ENCODE peak calls at places on chromosomes 6 and 20, in six cellular contexts. D is upper lobe of right lung; P is Peyer's patch; I is effector memory CD4-positive, alpha-beta T cell; B is uterus; Y is cardiac muscle cell. K is an unnamed sample. For H3K36me3, the result is how much of the 10 kb centered on the place peaks cover.

GRCh38 chr20:64035066-64035932 is 683 bp upstream of the C20orf204 start:
- DNase-seq in D (peak), P (no peak), I (no peak), B (no peak), Y (no peak), K (no peak)

GRCh38 chr6:6376845-6377244 is 56.4 kb upstream of the F13A1 start:
- DNase-seq in D (no peak), P (no peak), I (no peak), B (no peak), Y (no peak), K (no peak)

GRCh38 chr6:38239719-38240451 is 399.8 kb downstream of the BTBD9 start:
- DNase-seq in D (no peak), P (no peak), I (no peak), B (no peak), Y (no peak), K (no peak)

GRCh38 chr20:50877232-50877631 is 54.0 kb downstream of the ADNP start:
- DNase-seq in D (peak), P (no peak), I (no peak), B (no peak), Y (no peak), K (no peak)

GRCh38 chr6:7171119-7171518 is 63.4 kb downstream of the RREB1 start:
- DNase-seq in D (no peak), P (peak), I (no peak), B (no peak), Y (no peak), K (no peak)

GRCh38 chr20:36645353-36645752 is 643 bp downstream of the SLA2 start:
- DNase-seq in D (no peak), P (no peak), I (no peak), B (no peak), Y (no peak), K (no peak)

GRCh38 chr6:20038805-20039204 is 173.5 kb downstream of the MBOAT1 start:
- DNase-seq in D (no peak), P (no peak), I (no peak), B (no peak), Y (no peak), K (no peak)

GRCh38 chr6:53728570-53729194 is 63.1 kb upstream of the KLHL31 start:
- DNase-seq in D (no peak), P (no peak), I (peak), B (peak), Y (peak), K (peak)

GRCh38 chr20:3235661-3236324 is 3.2 kb downstream of the SLC4A11 start:
- DNase-seq in D (no peak), P (peak), I (no peak), B (no peak), Y (no peak), K (no peak)

GRCh38 chr6:21538186-21538798 is 55.3 kb upstream of the SOX4 start:
- DNase-seq in D (no peak), P (no peak), I (no peak), B (no peak), Y (peak), K (no peak)

GRCh38 chr6:151230277-151230577 is 9.5 kb upstream of the AKAP12 start:
- DNase-seq in D (no peak), P (no peak), I (no peak), B (no peak), Y (no peak), K (no peak)

GRCh38 chr6:169093121-169093723 is 160.4 kb downstream of the THBS2 start:
- DNase-seq in D (no peak), P (no peak), I (no peak), B (no peak), Y (no peak), K (no peak)

GRCh38 chr20:54345301-54345724 is 130.1 kb upstream of the DOK5 start:
- DNase-seq in D (no peak), P (no peak), I (no peak), B (no peak), Y (peak), K (no peak)

GRCh38 chr6:119112856-119113530 is 34.5 kb upstream of the FAM184A start:
- DNase-seq in D (no peak), P (no peak), I (no peak), B (no peak), Y (peak), K (no peak)

GRCh38 chr6:13924146-13924948 is 405 bp upstream of the RNF182 start:
- DNase-seq in D (peak), P (peak), I (peak), B (peak), Y (peak), K (peak)

GRCh38 chr6:26016326-26017275 is 54.0 kb downstream of the TRIM38 start:
- DNase-seq in D (no peak), P (no peak), I (no peak), B (peak), Y (peak), K (no peak)

GRCh38 chr20:47276856-47277541 is 79.5 kb downstream of the ZMYND8 start:
- DNase-seq in D (no peak), P (no peak), I (no peak), B (peak), Y (peak), K (no peak)

GRCh38 chr20:19940945-19941590 is 76.1 kb upstream of the NAA20 start:
- DNase-seq in D (no peak), P (no peak), I (no peak), B (no peak), Y (no peak), K (no peak)

GRCh38 chr20:14117768-14118167 is 122.5 kb downstream of the MACROD2 start:
- DNase-seq in D (no peak), P (no peak), I (no peak), B (no peak), Y (no peak), K (no peak)

GRCh38 chr6:49001856-49002255 is 461.2 kb downstream of the MMUT start:
- DNase-seq in D (no peak), P (no peak), I (no peak), B (no peak), Y (peak), K (no peak)

GRCh38 chr20:3559637-3560036 is 88.8 kb downstream of the ATRN start:
- DNase-seq in D (no peak), P (no peak), I (no peak), B (no peak), Y (no peak), K (no peak)

GRCh38 chr6:152071318-152071717 is 263.8 kb downstream of the ESR1 start:
- DNase-seq in D (no peak), P (no peak), I (no peak), B (no peak), Y (no peak), K (no peak)

GRCh38 chr20:7285918-7286556 is 518.6 kb downstream of the BMP2 start:
- DNase-seq in D (peak), P (peak), I (no peak), B (peak), Y (peak), K (no peak)

DNA sequence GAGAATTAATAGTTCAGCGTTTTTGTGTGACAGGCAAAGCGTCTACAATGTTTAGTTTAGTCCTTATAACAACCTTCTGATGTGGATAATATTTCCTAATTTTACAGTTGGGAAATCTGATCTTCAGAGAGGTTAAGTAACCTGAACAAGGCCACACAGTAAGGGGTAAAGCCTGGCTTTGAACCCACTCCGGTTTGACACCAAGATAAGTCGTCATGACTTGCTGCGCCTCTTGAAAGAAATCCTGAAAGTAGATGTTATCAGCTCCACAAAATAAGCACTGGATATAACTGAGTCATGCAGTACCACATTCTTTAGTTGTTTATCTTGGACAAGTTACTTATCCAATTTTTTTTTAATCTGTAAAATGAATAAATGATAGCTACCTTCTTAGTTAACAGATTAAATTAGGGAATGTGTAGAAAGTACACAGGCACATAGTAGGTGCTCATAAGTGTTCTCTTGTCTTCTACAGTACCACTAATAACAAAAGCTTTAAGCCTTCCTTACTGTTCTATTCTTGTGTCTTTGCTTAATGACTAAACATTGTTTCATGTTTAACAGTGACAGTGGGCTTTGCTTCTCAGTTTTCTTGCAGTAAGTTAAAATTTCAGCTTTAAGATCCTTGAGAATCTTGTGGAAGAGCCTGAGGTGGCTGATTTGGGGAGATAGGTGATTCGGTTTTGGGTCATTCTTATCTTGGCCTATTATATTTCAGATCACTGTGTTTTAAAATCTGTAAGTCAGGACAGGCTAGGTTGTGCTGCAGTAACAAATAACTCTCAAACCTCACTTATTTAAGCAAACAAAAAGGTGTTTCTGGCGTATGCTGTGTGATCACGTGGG is 2.1 kb downstream of the HIVEP1 start:
- DNase-seq in D (no peak), P (no peak), I (no peak), B (no peak), Y (peak), K (no peak)
- H3K27ac ChIP-seq in D (peak), P (no peak), I (no peak), B (peak), Y (peak), K (no peak)

DNA sequence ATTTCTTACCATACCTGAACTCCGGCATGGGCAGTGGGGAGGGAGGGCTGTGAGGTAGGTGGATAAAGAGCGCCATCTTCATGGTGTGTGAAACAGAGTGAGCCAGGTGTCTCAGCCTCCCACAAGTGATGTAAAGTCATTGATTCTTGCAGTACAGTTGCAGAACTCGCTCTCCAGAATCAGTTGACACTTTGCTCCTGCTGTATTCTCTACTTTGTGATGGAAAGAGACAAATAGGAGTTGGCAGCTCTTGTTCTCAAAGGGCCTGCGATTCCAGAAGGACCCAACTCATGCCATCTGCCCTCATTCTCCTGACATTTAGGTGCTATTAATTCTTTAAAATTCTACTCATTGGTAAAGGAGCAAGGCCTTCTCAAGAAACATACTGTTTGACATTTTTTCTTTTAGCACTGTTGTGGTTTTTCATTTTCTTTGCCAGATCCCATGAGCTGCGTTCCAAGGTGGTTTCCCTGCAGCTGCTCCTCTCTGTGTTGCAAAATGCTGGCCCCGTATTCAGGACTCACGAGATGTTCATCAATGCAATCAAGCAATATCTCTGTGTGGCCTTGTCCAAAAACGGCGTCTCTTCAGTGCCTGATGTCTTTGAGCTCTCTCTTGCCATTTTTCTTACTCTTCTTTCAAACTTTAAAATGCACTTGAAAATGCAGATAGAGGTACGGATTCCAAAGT is 49.3 kb downstream of the ARFGEF2 start:
- DNase-seq in D (no peak), P (no peak), I (no peak), B (peak), Y (no peak), K (no peak)
- H3K36me3 ChIP-seq in D (half or more), P (under half), I (under half), B (under half), Y (half or more), K (under half)

GRCh38 chr6:32655311-32655710 is 11.1 kb downstream of the HLA-DQB1 start:
- DNase-seq in D (no peak), P (no peak), I (no peak), B (no peak), Y (no peak), K (no peak)

GRCh38 chr6:32659856-32660595 is 6.4 kb downstream of the HLA-DQB1 start:
- DNase-seq in D (no peak), P (no peak), I (no peak), B (no peak), Y (no peak), K (no peak)

GRCh38 chr6:32662836-32663235 is 3.6 kb downstream of the HLA-DQB1 start:
- DNase-seq in D (no peak), P (no peak), I (no peak), B (no peak), Y (no peak), K (no peak)

GRCh38 chr6:32662099-32662498 is 4.4 kb downstream of the HLA-DQB1 start:
- DNase-seq in D (no peak), P (no peak), I (no peak), B (no peak), Y (no peak), K (no peak)

GRCh38 chr6:32658268-32658897 is 8.1 kb downstream of the HLA-DQB1 start:
- DNase-seq in D (no peak), P (no peak), I (no peak), B (no peak), Y (no peak), K (no peak)
- H3K27ac ChIP-seq in D (no peak), P (peak), I (no peak), B (no peak), Y (no peak), K (no peak)

DNA sequence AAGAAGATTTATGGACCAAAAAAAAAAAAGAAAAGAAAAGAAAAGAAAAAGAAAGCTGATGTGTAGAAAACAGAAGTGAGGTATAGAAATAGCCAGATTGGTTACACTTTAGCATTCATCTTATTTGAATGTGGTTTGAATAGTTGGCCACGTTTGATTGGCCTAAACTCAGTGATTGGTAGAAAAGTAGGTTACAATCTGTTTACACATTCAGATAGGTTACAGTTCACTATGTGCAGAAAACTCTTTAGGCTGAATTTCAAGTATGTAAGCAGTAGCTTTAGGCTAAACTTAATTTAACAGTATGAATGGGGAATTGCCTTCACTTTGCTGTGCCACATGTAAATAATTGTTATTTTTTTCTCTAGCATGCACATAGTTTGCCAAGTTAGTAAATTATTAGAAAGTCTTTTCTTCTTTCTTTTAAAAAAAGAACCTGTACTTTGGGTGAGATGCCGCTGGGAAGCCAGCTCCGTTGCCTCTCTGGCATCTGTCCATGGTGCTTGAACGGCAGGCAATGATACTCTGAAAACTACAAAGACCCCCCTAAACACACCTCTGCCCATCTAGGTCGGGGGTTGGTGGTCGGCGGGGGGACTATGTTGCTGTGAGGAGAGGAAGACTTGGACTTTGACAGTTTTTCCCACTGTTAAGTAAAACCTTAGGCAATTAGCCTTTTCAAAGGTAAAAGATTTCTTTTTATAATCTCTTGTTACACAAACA is 173.0 kb downstream of the AIG1 start:
- DNase-seq in D (no peak), P (no peak), I (no peak), B (no peak), Y (no peak), K (no peak)
- H3K36me3 ChIP-seq in D (under half), P (under half), I (under half), B (under half), Y (under half), K (under half)